ENCODE peak calls at places on chromosomes 11 and 22, in nine cellular contexts. One of them, this sample, is unnamed.

GRCh38 chr11:77179048-77179447 is 51.0 kb downstream of the MYO7A start:
- DNase-seq in stimulated activated CD4-positive, alpha-beta T cell treated with anti-CD3 and anti-CD28 coated beads, Interleukin-15, amount 100 ng/mL, for 1 hour: no peak
- DNase-seq in heart left ventricle: no peak
- DNase-seq in AG04449: no peak
- DNase-seq in fibroblast of the conjunctiva: no peak
- DNase-seq in naive thymus-derived CD4-positive, alpha-beta T cell: no peak
- DNase-seq in putamen: peak
- DNase-seq in dermis microvascular lymphatic vessel endothelial cell: no peak
- DNase-seq in LoVo: no peak
- DNase-seq in this sample: no peak

GRCh38 chr22:18999416-18999815 is 63.3 kb upstream of the PRODH start:
- DNase-seq in stimulated activated CD4-positive, alpha-beta T cell treated with anti-CD3 and anti-CD28 coated beads, Interleukin-15, amount 100 ng/mL, for 1 hour: no peak
- DNase-seq in heart left ventricle: no peak
- DNase-seq in AG04449: no peak
- DNase-seq in fibroblast of the conjunctiva: no peak
- DNase-seq in naive thymus-derived CD4-positive, alpha-beta T cell: no peak
- DNase-seq in putamen: no peak
- DNase-seq in dermis microvascular lymphatic vessel endothelial cell: no peak
- DNase-seq in LoVo: no peak
- DNase-seq in this sample: no peak

GRCh38 chr11:71172680-71173079 is 79.7 kb downstream of the SHANK2 start:
- DNase-seq in stimulated activated CD4-positive, alpha-beta T cell treated with anti-CD3 and anti-CD28 coated beads, Interleukin-15, amount 100 ng/mL, for 1 hour: no peak
- DNase-seq in heart left ventricle: no peak
- DNase-seq in AG04449: no peak
- DNase-seq in fibroblast of the conjunctiva: no peak
- DNase-seq in naive thymus-derived CD4-positive, alpha-beta T cell: no peak
- DNase-seq in putamen: no peak
- DNase-seq in dermis microvascular lymphatic vessel endothelial cell: no peak
- DNase-seq in LoVo: no peak
- DNase-seq in this sample: no peak

GRCh38 chr22:46068908-46069481 is 81.3 kb upstream of the PPARA start:
- DNase-seq in stimulated activated CD4-positive, alpha-beta T cell treated with anti-CD3 and anti-CD28 coated beads, Interleukin-15, amount 100 ng/mL, for 1 hour: no peak
- DNase-seq in heart left ventricle: no peak
- DNase-seq in AG04449: peak
- DNase-seq in fibroblast of the conjunctiva: no peak
- DNase-seq in naive thymus-derived CD4-positive, alpha-beta T cell: peak
- DNase-seq in putamen: no peak
- DNase-seq in dermis microvascular lymphatic vessel endothelial cell: peak
- DNase-seq in LoVo: no peak
- DNase-seq in this sample: no peak

GRCh38 chr11:16356751-16357365 is 512 bp upstream of the SOX6 start:
- DNase-seq in stimulated activated CD4-positive, alpha-beta T cell treated with anti-CD3 and anti-CD28 coated beads, Interleukin-15, amount 100 ng/mL, for 1 hour: no peak
- DNase-seq in heart left ventricle: peak
- DNase-seq in AG04449: no peak
- DNase-seq in fibroblast of the conjunctiva: no peak
- DNase-seq in naive thymus-derived CD4-positive, alpha-beta T cell: no peak
- DNase-seq in putamen: peak
- DNase-seq in dermis microvascular lymphatic vessel endothelial cell: no peak
- DNase-seq in LoVo: no peak
- DNase-seq in this sample: no peak

GRCh38 chr11:96313163-96313562 is 29.8 kb downstream of the MAML2 start:
- DNase-seq in stimulated activated CD4-positive, alpha-beta T cell treated with anti-CD3 and anti-CD28 coated beads, Interleukin-15, amount 100 ng/mL, for 1 hour: no peak
- DNase-seq in heart left ventricle: no peak
- DNase-seq in AG04449: no peak
- DNase-seq in fibroblast of the conjunctiva: no peak
- DNase-seq in naive thymus-derived CD4-positive, alpha-beta T cell: no peak
- DNase-seq in putamen: no peak
- DNase-seq in dermis microvascular lymphatic vessel endothelial cell: no peak
- DNase-seq in LoVo: no peak
- DNase-seq in this sample: no peak

GRCh38 chr22:36913431-36914382 is at the start of gene CSF2RB:
- DNase-seq in stimulated activated CD4-positive, alpha-beta T cell treated with anti-CD3 and anti-CD28 coated beads, Interleukin-15, amount 100 ng/mL, for 1 hour: no peak
- DNase-seq in heart left ventricle: peak
- DNase-seq in AG04449: no peak
- DNase-seq in fibroblast of the conjunctiva: no peak
- DNase-seq in naive thymus-derived CD4-positive, alpha-beta T cell: no peak
- DNase-seq in putamen: peak
- DNase-seq in dermis microvascular lymphatic vessel endothelial cell: peak
- DNase-seq in LoVo: no peak
- DNase-seq in this sample: no peak

GRCh38 chr11:44776840-44777536 is 50.2 kb downstream of the TSPAN18 start:
- DNase-seq in stimulated activated CD4-positive, alpha-beta T cell treated with anti-CD3 and anti-CD28 coated beads, Interleukin-15, amount 100 ng/mL, for 1 hour: no peak
- DNase-seq in heart left ventricle: no peak
- DNase-seq in AG04449: no peak
- DNase-seq in fibroblast of the conjunctiva: no peak
- DNase-seq in naive thymus-derived CD4-positive, alpha-beta T cell: no peak
- DNase-seq in putamen: no peak
- DNase-seq in dermis microvascular lymphatic vessel endothelial cell: no peak
- DNase-seq in LoVo: no peak
- DNase-seq in this sample: no peak

GRCh38 chr11:133506023-133506422 is 26.3 kb downstream of the OPCML start:
- DNase-seq in stimulated activated CD4-positive, alpha-beta T cell treated with anti-CD3 and anti-CD28 coated beads, Interleukin-15, amount 100 ng/mL, for 1 hour: no peak
- DNase-seq in heart left ventricle: no peak
- DNase-seq in AG04449: no peak
- DNase-seq in fibroblast of the conjunctiva: no peak
- DNase-seq in naive thymus-derived CD4-positive, alpha-beta T cell: no peak
- DNase-seq in putamen: no peak
- DNase-seq in dermis microvascular lymphatic vessel endothelial cell: no peak
- DNase-seq in LoVo: no peak
- DNase-seq in this sample: no peak

GRCh38 chr11:35619030-35619753 is 932 bp downstream of the FJX1 start:
- DNase-seq in stimulated activated CD4-positive, alpha-beta T cell treated with anti-CD3 and anti-CD28 coated beads, Interleukin-15, amount 100 ng/mL, for 1 hour: no peak
- DNase-seq in heart left ventricle: no peak
- DNase-seq in AG04449: no peak
- DNase-seq in fibroblast of the conjunctiva: peak
- DNase-seq in naive thymus-derived CD4-positive, alpha-beta T cell: peak
- DNase-seq in putamen: no peak
- DNase-seq in dermis microvascular lymphatic vessel endothelial cell: peak
- DNase-seq in LoVo: no peak
- DNase-seq in this sample: no peak

GRCh38 chr11:122486793-122487495 is 168.6 kb upstream of the UBASH3B start:
- DNase-seq in stimulated activated CD4-positive, alpha-beta T cell treated with anti-CD3 and anti-CD28 coated beads, Interleukin-15, amount 100 ng/mL, for 1 hour: no peak
- DNase-seq in heart left ventricle: no peak
- DNase-seq in AG04449: no peak
- DNase-seq in fibroblast of the conjunctiva: no peak
- DNase-seq in naive thymus-derived CD4-positive, alpha-beta T cell: no peak
- DNase-seq in putamen: no peak
- DNase-seq in dermis microvascular lymphatic vessel endothelial cell: peak
- DNase-seq in LoVo: no peak
- DNase-seq in this sample: no peak

GRCh38 chr11:66119348-66120133 is 49.5 kb downstream of the PACS1 start:
- DNase-seq in stimulated activated CD4-positive, alpha-beta T cell treated with anti-CD3 and anti-CD28 coated beads, Interleukin-15, amount 100 ng/mL, for 1 hour: no peak
- DNase-seq in heart left ventricle: no peak
- DNase-seq in AG04449: peak
- DNase-seq in fibroblast of the conjunctiva: no peak
- DNase-seq in naive thymus-derived CD4-positive, alpha-beta T cell: no peak
- DNase-seq in putamen: no peak
- DNase-seq in dermis microvascular lymphatic vessel endothelial cell: peak
- DNase-seq in LoVo: no peak
- DNase-seq in this sample: no peak

GRCh38 chr11:55054723-55055122 is 207.2 kb upstream of the TRIM48 start:
- DNase-seq in stimulated activated CD4-positive, alpha-beta T cell treated with anti-CD3 and anti-CD28 coated beads, Interleukin-15, amount 100 ng/mL, for 1 hour: no peak
- DNase-seq in heart left ventricle: no peak
- DNase-seq in AG04449: no peak
- DNase-seq in fibroblast of the conjunctiva: no peak
- DNase-seq in naive thymus-derived CD4-positive, alpha-beta T cell: no peak
- DNase-seq in putamen: no peak
- DNase-seq in dermis microvascular lymphatic vessel endothelial cell: no peak
- DNase-seq in LoVo: no peak
- DNase-seq in this sample: no peak

GRCh38 chr22:19756288-19757128 is 4.1 kb upstream of the TBX1 start:
- DNase-seq in stimulated activated CD4-positive, alpha-beta T cell treated with anti-CD3 and anti-CD28 coated beads, Interleukin-15, amount 100 ng/mL, for 1 hour: peak
- DNase-seq in heart left ventricle: no peak
- DNase-seq in AG04449: no peak
- DNase-seq in fibroblast of the conjunctiva: no peak
- DNase-seq in naive thymus-derived CD4-positive, alpha-beta T cell: peak
- DNase-seq in putamen: no peak
- DNase-seq in dermis microvascular lymphatic vessel endothelial cell: peak
- DNase-seq in LoVo: peak
- DNase-seq in this sample: no peak